ENCODE peak calls at places on chromosome X, in four cellular contexts. U, I, P and N are unnamed samples.

GRCh38 chrX:17713288-17713687 is 24.0 kb upstream of the SCML1 start:
- DNase-seq in U (no peak), I (no peak), P (no peak), N (no peak)

GRCh38 chrX:38975368-38975767 is 174.1 kb downstream of the MID1IP1 start:
- DNase-seq in U (no peak), I (no peak), P (no peak), N (no peak)

GRCh38 chrX:129115104-129115503 is 408.2 kb downstream of the SMARCA1 start:
- DNase-seq in U (no peak), I (peak), P (peak), N (peak)

GRCh38 chrX:53071064-53071463 is 11.1 kb upstream of the TSPYL2 start:
- DNase-seq in U (no peak), I (no peak), P (no peak), N (no peak)

GRCh38 chrX:132591719-132592275 is 103.0 kb upstream of the MBNL3 start:
- DNase-seq in U (no peak), I (no peak), P (no peak), N (no peak)

GRCh38 chrX:52425710-52426245 is 57.0 kb downstream of the XAGE2 start:
- DNase-seq in U (no peak), I (no peak), P (no peak), N (peak)

GRCh38 chrX:40081679-40082068 is 16.1 kb downstream of the BCOR start:
- DNase-seq in U (no peak), I (no peak), P (no peak), N (no peak)

GRCh38 chrX:143571521-143571920 is 54.2 kb upstream of the SPANXN3 start:
- DNase-seq in U (no peak), I (peak), P (no peak), N (no peak)

GRCh38 chrX:41475166-41475565 is 28.0 kb downstream of the NYX start:
- DNase-seq in U (peak), I (no peak), P (peak), N (no peak)
- H2BK12ac ChIP-seq in U (no peak), I (no peak), P (peak), N (peak)

GRCh38 chrX:139882299-139882698 is 50.6 kb downstream of the ATP11C start:
- DNase-seq in U (no peak), I (peak), P (no peak), N (no peak)
- H3K23ac ChIP-seq in U (no peak), I (no peak), P (no peak), N (no peak)

GRCh38 chrX:150475466-150475865 is 93.0 kb upstream of the MTM1 start:
- DNase-seq in U (no peak), I (no peak), P (no peak), N (no peak)

GRCh38 chrX:150476183-150476699 is 92.2 kb upstream of the MTM1 start:
- DNase-seq in U (no peak), I (no peak), P (no peak), N (no peak)

GRCh38 chrX:150478496-150479492 is 89.6 kb upstream of the MTM1 start:
- DNase-seq in U (no peak), I (no peak), P (no peak), N (no peak)

GRCh38 chrX:150477364-150477763 is 91.1 kb upstream of the MTM1 start:
- DNase-seq in U (no peak), I (no peak), P (no peak), N (no peak)

DNA sequence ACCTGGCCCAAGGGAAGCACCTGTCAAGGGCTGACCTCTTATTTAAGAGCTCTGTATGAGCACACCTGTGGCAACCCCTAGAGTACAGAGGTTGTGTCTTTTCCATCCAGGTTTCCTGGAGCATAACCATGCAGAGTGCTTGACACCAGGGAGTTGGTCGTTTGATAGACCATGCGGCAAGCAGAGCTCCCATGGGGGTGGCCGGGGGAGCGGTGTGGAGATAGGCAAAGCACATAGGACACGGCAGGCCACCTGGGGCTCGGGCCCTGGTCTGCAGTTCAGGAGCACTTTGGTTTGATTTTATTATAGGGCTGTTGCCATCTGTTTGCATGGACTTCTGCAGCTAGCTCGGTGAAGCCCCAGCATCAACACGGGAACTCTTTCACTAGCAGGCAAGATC is 95.0 kb upstream of the MTM1 start:
- DNase-seq in U (no peak), I (no peak), P (no peak), N (no peak)
- H3K4me2 ChIP-seq in U (no peak), I (no peak), P (no peak), N (no peak)

GRCh38 chrX:49001521-49002090 is 458 bp downstream of the GRIPAP1 start:
- DNase-seq in U (peak), I (peak), P (peak), N (peak)
- H2BK12ac ChIP-seq in U (no peak), I (no peak), P (no peak), N (no peak)

GRCh38 chrX:10620121-10620699 is at the start of gene MID1:
- DNase-seq in U (peak), I (peak), P (peak), N (peak)

GRCh38 chrX:10617964-10618342 is 2.4 kb downstream of the MID1 start:
- DNase-seq in U (no peak), I (no peak), P (no peak), N (no peak)

GRCh38 chrX:10618911-10619310 is 1.5 kb downstream of the MID1 start:
- DNase-seq in U (no peak), I (no peak), P (no peak), N (no peak)

GRCh38 chrX:10617186-10617963 is 3.0 kb downstream of the MID1 start:
- DNase-seq in U (no peak), I (no peak), P (no peak), N (no peak)

DNA sequence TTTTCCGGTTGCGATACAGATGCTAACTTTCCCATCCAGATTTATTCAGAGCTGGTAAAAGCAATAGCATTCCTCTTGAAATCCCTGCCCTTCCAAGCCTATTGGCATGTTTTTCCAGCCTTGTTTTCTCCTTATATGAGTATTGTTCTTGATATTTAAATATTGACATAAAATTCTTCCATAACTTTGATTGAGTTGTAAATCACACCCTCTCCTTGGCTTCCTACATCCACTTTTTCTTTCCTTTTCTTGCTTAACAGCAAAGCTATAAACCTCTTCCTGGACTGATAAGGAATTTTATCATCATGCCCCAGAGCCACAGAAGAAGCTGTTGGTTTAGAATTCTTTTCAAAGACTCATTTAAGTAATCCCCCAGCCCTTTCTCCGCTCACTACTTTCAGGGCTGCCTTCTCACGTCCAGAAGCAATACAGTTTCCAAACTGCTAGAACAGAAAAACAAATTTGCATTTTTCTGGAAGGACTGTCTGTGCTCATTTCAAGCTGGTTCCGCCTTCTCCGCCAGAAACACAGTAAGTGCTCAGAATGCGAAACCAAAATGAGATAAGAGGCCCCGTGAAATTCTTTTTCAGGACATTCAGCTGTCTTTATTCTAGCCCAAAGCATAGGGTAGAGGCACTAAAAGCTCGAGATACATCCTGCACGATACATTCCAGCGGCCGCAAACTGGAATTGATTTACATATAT is 922 bp downstream of the MID1 start:
- DNase-seq in U (no peak), I (no peak), P (no peak), N (no peak)
- H3K23ac ChIP-seq in U (no peak), I (no peak), P (no peak), N (no peak)

GRCh38 chrX:156001667-156002021 is 4.1 kb downstream of the IL9R start:
- DNase-seq in U (no peak), I (no peak), P (no peak), N (no peak)
- H3K4me2 ChIP-seq in U (no peak), I (no peak), P (no peak), N (no peak)